ENCODE peak calls at places on chromosomes 4 and X, in five cellular contexts. U is gastrocnemius medialis, P is mammary epithelial cell, E is coronary artery, D is PC-9. X is an unnamed sample.

GRCh38 chr4:108113229-108113628 is 55.5 kb downstream of the LEF1 start:
- DNase-seq in D (no peak), E (no peak), U (no peak), P (no peak), X (no peak)

GRCh38 chr4:82704156-82704555 is 94.4 kb downstream of the SCD5 start:
- DNase-seq in U (no peak), P (no peak), D (no peak), E (no peak), X (no peak)

GRCh38 chr4:98662619-98663225 is 4.3 kb upstream of the TSPAN5 start:
- DNase-seq in E (no peak), U (no peak), D (peak), P (no peak), X (no peak)

GRCh38 chr4:186307497-186307896 is 41.5 kb downstream of the F11 start:
- DNase-seq in E (no peak), P (no peak), U (no peak), D (no peak), X (no peak)

GRCh38 chr4:159950707-159951106 is 847.8 kb downstream of the RAPGEF2 start:
- DNase-seq in U (no peak), P (no peak), E (no peak), D (no peak), X (no peak)

GRCh38 chrX:11758400-11759171 is 549 bp downstream of the MSL3 start:
- DNase-seq in E (peak), D (peak), P (peak), U (peak), X (peak)

GRCh38 chrX:149825424-149825823 is 43.7 kb downstream of the MAGEA9 start:
- DNase-seq in D (no peak), P (no peak), U (no peak), E (no peak), X (no peak)

GRCh38 chr4:8727546-8728510 is 135.3 kb downstream of the CPZ start:
- DNase-seq in D (no peak), U (no peak), E (peak), P (no peak), X (no peak)

GRCh38 chr4:112003508-112003907 is 141.7 kb upstream of the FAM241A start:
- DNase-seq in D (no peak), U (no peak), P (no peak), E (no peak), X (no peak)

GRCh38 chr4:159227984-159228383 is 125.1 kb downstream of the RAPGEF2 start:
- DNase-seq in P (peak), E (peak), U (no peak), D (no peak), X (peak)

GRCh38 chr4:144754562-144755410 is 108.8 kb downstream of the HHIP start:
- DNase-seq in E (no peak), P (peak), U (no peak), D (no peak), X (no peak)

GRCh38 chrX:138945219-138945618 is 233.7 kb upstream of the FGF13 start:
- DNase-seq in D (peak), P (peak), E (no peak), U (peak), X (no peak)

GRCh38 chrX:29852767-29853166 is 362.6 kb upstream of the MAGEB2 start:
- DNase-seq in U (no peak), E (no peak), P (no peak), D (no peak), X (no peak)

GRCh38 chr4:151389316-151389715 is 19.7 kb upstream of the FHIP1A start:
- DNase-seq in U (no peak), D (no peak), E (no peak), P (no peak), X (no peak)

GRCh38 chrX:11724122-11725017 is 33.7 kb upstream of the MSL3 start:
- DNase-seq in E (no peak), U (no peak), D (no peak), P (peak), X (no peak)

GRCh38 chrX:153740631-153741222 is 16.1 kb downstream of the ABCD1 start:
- DNase-seq in U (no peak), D (no peak), E (no peak), P (no peak), X (no peak)

GRCh38 chrX:46587753-46588171 is 14.2 kb downstream of the CHST7 start:
- DNase-seq in D (no peak), P (no peak), E (no peak), U (no peak), X (no peak)

GRCh38 chrX:46588263-46588662 is 14.7 kb downstream of the CHST7 start:
- DNase-seq in P (no peak), E (no peak), U (peak), D (no peak), X (peak)

GRCh38 chrX:46582964-46583363 is 9.4 kb downstream of the CHST7 start:
- DNase-seq in U (no peak), E (no peak), P (peak), D (no peak), X (no peak)

GRCh38 chrX:46589977-46590723 is 16.6 kb downstream of the CHST7 start:
- DNase-seq in P (peak), D (no peak), E (no peak), U (no peak), X (no peak)

GRCh38 chrX:46587158-46587557 is 13.6 kb downstream of the CHST7 start:
- DNase-seq in U (no peak), P (peak), D (no peak), E (no peak), X (no peak)
- H3K27ac ChIP-seq in U (peak), P (peak), D (no peak), E (peak), X (peak)

DNA sequence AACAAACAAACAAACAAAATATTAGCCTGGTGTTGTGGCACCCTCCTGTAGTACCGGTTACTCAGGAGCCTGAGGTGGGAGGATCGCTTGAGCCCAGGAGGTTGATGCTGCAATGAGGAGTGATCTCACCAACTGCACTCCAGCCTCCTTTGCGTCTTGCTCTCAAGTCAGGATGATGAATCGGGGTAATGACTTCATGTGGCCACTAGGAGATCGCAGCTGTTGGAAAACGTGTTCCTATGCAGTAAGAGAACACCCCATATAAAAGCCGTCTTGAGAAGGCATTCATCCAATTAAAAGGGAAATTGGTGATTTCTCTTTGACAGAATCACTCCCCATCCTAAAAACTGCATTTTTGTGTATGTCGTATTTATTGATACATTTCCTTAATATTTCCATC is 6.9 kb downstream of the CCNB3 start:
- DNase-seq in P (peak), U (no peak), E (no peak), D (no peak), X (no peak)
- TF ChIP-seq CTCF in P (peak), U (no peak), E (no peak), D (peak), X (no peak)

DNA sequence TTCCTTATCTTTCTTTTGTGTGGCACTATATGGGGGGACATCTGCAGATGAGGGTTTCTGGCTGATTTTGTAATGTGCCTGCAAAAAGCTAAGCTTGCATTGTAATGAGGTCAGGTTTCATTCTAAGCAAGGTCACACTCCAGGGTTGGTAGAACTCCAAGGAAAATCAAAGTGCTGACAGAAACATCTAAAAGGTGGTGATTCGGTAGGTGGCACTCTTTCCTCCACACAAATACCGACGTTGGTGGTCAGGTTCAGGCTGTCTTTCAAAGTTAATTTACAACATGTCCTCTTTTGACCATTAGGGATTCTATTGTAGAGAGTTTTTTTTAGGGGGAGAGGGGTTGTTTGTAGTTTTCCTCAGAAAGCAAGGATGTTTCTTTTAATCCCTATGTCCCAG is 434.4 kb downstream of the PPARGC1A start:
- DNase-seq in E (no peak), D (no peak), U (peak), P (no peak), X (no peak)
- H3K27ac ChIP-seq in E (no peak), D (no peak), U (no peak), P (no peak), X (no peak)

DNA sequence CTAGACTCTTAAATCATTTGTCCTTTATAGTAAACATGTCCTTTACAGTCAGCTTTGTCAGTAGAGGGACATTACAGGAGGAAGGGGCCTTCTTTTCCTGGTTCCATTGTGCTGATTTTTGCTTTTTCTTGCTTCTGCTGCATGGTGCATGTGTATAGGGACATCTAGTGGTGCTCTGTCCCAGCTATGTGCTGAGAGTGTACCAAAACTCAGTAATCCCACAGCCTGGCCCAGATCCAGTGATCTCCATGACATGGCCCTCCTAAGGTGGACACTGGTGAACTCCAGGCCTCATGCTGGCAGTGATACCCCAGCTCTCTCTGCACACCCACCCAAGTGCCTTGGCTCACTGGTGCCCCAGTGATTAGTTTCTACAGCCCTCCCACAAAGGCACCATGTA is 45.2 kb downstream of the MAGEB17 start:
- DNase-seq in P (no peak), U (no peak), D (no peak), E (no peak), X (no peak)
- TF ChIP-seq CTCF in P (peak), U (no peak), D (no peak), E (no peak), X (no peak)

GRCh38 chrX:110407910-110408545 is 49.4 kb downstream of the RTL9 start:
- DNase-seq in E (no peak), P (peak), D (peak), U (peak), X (no peak)
- H3K27ac ChIP-seq in E (no peak), P (no peak), D (no peak), U (no peak), X (no peak)

GRCh38 chr4:137283737-137284136 is 248.6 kb downstream of the PCDH18 start:
- DNase-seq in D (no peak), P (peak), E (no peak), U (no peak), X (no peak)
- TF ChIP-seq CTCF in D (no peak), P (peak), E (no peak), U (no peak), X (no peak)

X was measured in tibial artery.